ENCODE peak calls at places on chromosomes 11 and 22, in ten cellular contexts. O is right atrium auricular region; Z is CD8-positive, alpha-beta T cell; T is cardiac muscle cell; Q is mammary epithelial cell; D is fibroblast of lung; J is GM23248; A is spleen; N is CD8-positive, alpha-beta memory T cell; X is body of pancreas. Y is an unnamed sample. For H3K4me1 and H3K27me3, the result is how much of the 10 kb centered on the place peaks cover.

GRCh38 chr11:130513132-130513531 is 64.7 kb downstream of the ADAMTS15 start:
- DNase-seq in O (no peak), Z (no peak), T (no peak), Q (no peak), D (peak), J (peak), A (no peak), N (no peak), X (no peak), Y (peak)

GRCh38 chr11:12288212-12288933 is 89.0 kb upstream of the PARVA start:
- DNase-seq in O (peak), Z (peak), T (peak), Q (peak), D (peak), J (peak), A (no peak), N (peak), X (peak), Y (peak)

GRCh38 chr11:70928854-70929598 is 323.4 kb downstream of the SHANK2 start:
- DNase-seq in O (no peak), Z (no peak), T (no peak), Q (no peak), D (no peak), J (no peak), A (no peak), N (no peak), X (no peak), Y (no peak)

GRCh38 chr11:66624450-66624849 is 8.0 kb downstream of the RBM14 start:
- DNase-seq in O (no peak), Z (no peak), T (no peak), Q (no peak), D (no peak), J (no peak), A (no peak), N (no peak), X (no peak), Y (no peak)

GRCh38 chr11:44621784-44622183 is 56.3 kb downstream of the CD82 start:
- DNase-seq in O (no peak), Z (no peak), T (no peak), Q (no peak), D (no peak), J (no peak), A (peak), N (no peak), X (no peak), Y (no peak)

GRCh38 chr11:68014157-68014965 is 4.2 kb downstream of the ALDH3B1 start:
- DNase-seq in O (no peak), Z (no peak), T (no peak), Q (peak), D (peak), J (peak), A (no peak), N (no peak), X (peak), Y (no peak)

GRCh38 chr11:117861151-117862018 is 15.1 kb downstream of the FXYD6 start:
- DNase-seq in O (peak), Z (no peak), T (peak), Q (no peak), D (no peak), J (no peak), A (no peak), N (no peak), X (no peak), Y (peak)

GRCh38 chr11:97883086-97883485 is 1137.7 kb upstream of the CNTN5 start:
- DNase-seq in O (no peak), Z (no peak), T (no peak), Q (no peak), D (peak), J (no peak), A (no peak), N (no peak), X (no peak), Y (no peak)

GRCh38 chr11:20367313-20367948 is 3.9 kb downstream of the HTATIP2 start:
- DNase-seq in O (peak), Z (peak), T (no peak), Q (peak), D (peak), J (peak), A (no peak), N (no peak), X (no peak), Y (no peak)

GRCh38 chr11:1391165-1392010 is 1.7 kb downstream of the BRSK2 start:
- DNase-seq in O (no peak), Z (no peak), T (no peak), Q (no peak), D (no peak), J (no peak), A (no peak), N (no peak), X (peak), Y (no peak)

GRCh38 chr11:22331771-22332170 is 6.4 kb upstream of the SLC17A6 start:
- DNase-seq in O (no peak), Z (no peak), T (no peak), Q (no peak), D (no peak), J (no peak), A (no peak), N (no peak), X (no peak), Y (no peak)

GRCh38 chr11:25633230-25633629 is 698.7 kb upstream of the ANO3 start:
- DNase-seq in O (no peak), Z (no peak), T (no peak), Q (no peak), D (no peak), J (no peak), A (no peak), N (no peak), X (no peak), Y (no peak)

DNA sequence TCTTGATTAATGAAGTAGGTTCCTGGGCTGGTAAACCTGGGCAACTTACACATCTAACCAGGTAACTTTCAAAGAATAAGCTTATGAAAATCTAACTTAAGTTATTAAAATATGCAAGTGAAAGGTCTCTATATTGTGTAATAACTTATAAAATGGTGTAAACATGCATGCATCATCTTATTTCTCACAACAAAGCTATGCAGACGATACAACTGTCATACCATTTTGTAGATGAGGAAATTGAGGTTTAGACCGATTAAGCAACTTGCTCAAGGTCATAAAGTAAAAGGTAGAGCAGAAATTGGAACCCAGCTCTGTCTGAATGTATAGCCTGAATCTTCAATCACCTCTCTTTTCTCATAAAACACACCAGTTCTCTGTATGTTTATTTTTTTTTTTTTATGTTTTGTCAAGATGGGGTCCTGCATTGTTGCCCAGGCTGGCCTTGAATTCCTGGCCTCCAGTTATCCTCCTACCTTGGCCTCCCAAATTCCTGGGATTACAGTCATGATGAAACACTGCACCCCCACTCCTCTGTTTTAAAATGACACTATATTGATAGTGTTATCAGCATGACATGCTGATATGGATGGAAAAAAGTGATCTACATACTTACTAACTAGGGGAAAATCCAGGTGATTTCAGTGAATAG is 109.6 kb downstream of the SGSM3 start:
- DNase-seq in O (no peak), Z (no peak), T (no peak), Q (peak), D (peak), J (peak), A (no peak), N (no peak), X (no peak), Y (no peak)
- H3K4me1 ChIP-seq in O (under half), Z (under half), T (under half), Q (under half), D (under half), J (under half), A (half or more), N (under half), X (under half), Y (half or more)

GRCh38 chr11:129374081-129374992 is 1.3 kb upstream of the BARX2 start:
- DNase-seq in O (no peak), Z (no peak), T (peak), Q (no peak), D (no peak), J (peak), A (no peak), N (no peak), X (peak), Y (no peak)
- H3K27me3 ChIP-seq in O (under half), Z (under half), T (half or more), Q (half or more), D (half or more), J (half or more), A (half or more), N (under half), X (under half), Y (half or more)

GRCh38 chr11:128757235-128757711 is 63.4 kb downstream of the FLI1 start:
- DNase-seq in O (no peak), Z (peak), T (no peak), Q (peak), D (peak), J (peak), A (peak), N (peak), X (no peak), Y (no peak)
- H3K27ac ChIP-seq in O (no peak), Z (no peak), T (no peak), Q (no peak), D (no peak), J (no peak), A (peak), N (no peak), X (no peak), Y (peak)

DNA sequence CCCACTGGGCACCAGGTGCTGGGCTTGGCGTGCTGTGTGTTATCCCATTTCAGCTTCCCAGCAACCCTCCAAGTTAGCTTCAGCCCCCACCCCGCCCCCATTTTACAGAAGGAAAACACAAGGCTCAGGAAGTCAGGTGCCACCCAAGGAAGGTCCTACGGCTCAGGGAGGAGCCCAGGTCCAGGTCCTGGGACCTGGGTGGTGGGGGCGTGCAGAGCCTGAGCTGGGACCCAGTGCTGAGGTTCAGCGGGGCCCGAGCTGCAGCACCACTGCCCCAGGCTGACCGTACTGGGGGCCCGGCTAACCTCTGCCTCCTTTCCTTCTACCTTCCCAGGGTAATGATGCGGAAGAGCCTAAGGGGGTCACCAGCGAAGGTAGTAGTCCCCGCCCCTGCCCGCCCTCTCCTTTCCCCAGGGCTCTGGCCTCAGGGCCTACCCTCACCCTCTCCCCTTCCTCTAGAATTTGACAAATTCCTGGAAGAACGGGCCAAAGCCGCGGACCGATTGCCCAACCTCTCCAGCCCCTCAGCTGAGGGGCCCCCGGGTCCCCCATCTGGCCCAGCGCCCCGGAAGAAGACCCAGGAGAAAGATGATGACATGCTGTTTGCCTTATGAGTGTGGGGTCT is 34.2 kb upstream of the HMOX1 start:
- DNase-seq in O (no peak), Z (no peak), T (no peak), Q (no peak), D (no peak), J (no peak), A (no peak), N (no peak), X (no peak), Y (no peak)
- H3K4me1 ChIP-seq in O (under half), Z (under half), T (under half), Q (under half), D (under half), J (under half), A (under half), N (under half), X (under half), Y (under half)

DNA sequence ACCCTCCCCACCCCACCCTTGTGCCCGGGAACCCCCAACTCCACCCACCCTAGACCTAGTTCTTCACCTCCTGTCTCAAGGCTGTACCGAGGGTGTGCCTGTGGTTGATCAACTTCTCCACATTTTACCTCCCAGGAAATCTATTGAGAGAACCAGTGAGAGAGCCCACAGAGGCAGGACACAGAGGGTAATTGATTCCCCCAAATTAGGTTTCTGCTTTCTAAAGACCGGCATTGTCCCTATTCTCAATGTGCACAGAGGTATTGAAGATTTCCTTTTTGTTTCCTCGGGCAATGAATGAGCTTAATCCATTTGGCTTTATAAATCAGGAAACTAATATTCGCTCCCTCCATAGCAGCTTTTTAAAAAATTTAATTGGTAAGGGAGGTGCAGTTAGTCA is 6.0 kb upstream of the LMO1 start:
- DNase-seq in O (no peak), Z (no peak), T (no peak), Q (no peak), D (no peak), J (no peak), A (peak), N (no peak), X (no peak), Y (no peak)
- H3K27me3 ChIP-seq in O (under half), Z (under half), T (half or more), Q (under half), D (under half), J (half or more), A (under half), N (under half), X (under half), Y (half or more)

GRCh38 chr11:15109602-15110001 is 5.1 kb upstream of the INSC start:
- DNase-seq in O (no peak), Z (no peak), T (no peak), Q (no peak), D (no peak), J (no peak), A (no peak), N (no peak), X (no peak), Y (no peak)
- H3K27ac ChIP-seq in O (no peak), Z (no peak), T (no peak), Q (no peak), D (no peak), J (no peak), A (no peak), N (no peak), X (no peak), Y (no peak)

GRCh38 chr11:114236829-114237228 is 59.4 kb upstream of the NNMT start:
- DNase-seq in O (no peak), Z (no peak), T (no peak), Q (no peak), D (no peak), J (peak), A (no peak), N (no peak), X (no peak), Y (no peak)

GRCh38 chr11:114233755-114234154 is 62.4 kb upstream of the NNMT start:
- DNase-seq in O (no peak), Z (no peak), T (no peak), Q (no peak), D (no peak), J (no peak), A (no peak), N (no peak), X (no peak), Y (no peak)

GRCh38 chr11:114239632-114240224 is 56.5 kb upstream of the NNMT start:
- DNase-seq in O (no peak), Z (no peak), T (no peak), Q (no peak), D (no peak), J (no peak), A (no peak), N (no peak), X (no peak), Y (no peak)

GRCh38 chr11:114242032-114242431 is 54.2 kb upstream of the NNMT start:
- DNase-seq in O (no peak), Z (no peak), T (no peak), Q (no peak), D (no peak), J (no peak), A (no peak), N (no peak), X (no peak), Y (no peak)

GRCh38 chr11:114237321-114238280 is 58.6 kb upstream of the NNMT start:
- DNase-seq in O (no peak), Z (no peak), T (no peak), Q (no peak), D (no peak), J (no peak), A (peak), N (no peak), X (no peak), Y (no peak)
- H3K4me1 ChIP-seq in O (under half), Z (under half), T (under half), Q (under half), D (under half), J (under half), A (under half), N (under half), X (under half), Y (half or more)

GRCh38 chr11:34837246-34837856 is 78.8 kb downstream of the APIP start:
- DNase-seq in O (no peak), Z (no peak), T (no peak), Q (no peak), D (no peak), J (no peak), A (no peak), N (no peak), X (no peak), Y (no peak)

GRCh38 chr11:34844466-34845112 is 71.6 kb downstream of the APIP start:
- DNase-seq in O (peak), Z (no peak), T (no peak), Q (no peak), D (no peak), J (no peak), A (no peak), N (no peak), X (no peak), Y (no peak)

GRCh38 chr11:34840736-34841386 is 75.3 kb downstream of the APIP start:
- DNase-seq in O (no peak), Z (no peak), T (peak), Q (peak), D (peak), J (peak), A (no peak), N (no peak), X (peak), Y (no peak)

DNA sequence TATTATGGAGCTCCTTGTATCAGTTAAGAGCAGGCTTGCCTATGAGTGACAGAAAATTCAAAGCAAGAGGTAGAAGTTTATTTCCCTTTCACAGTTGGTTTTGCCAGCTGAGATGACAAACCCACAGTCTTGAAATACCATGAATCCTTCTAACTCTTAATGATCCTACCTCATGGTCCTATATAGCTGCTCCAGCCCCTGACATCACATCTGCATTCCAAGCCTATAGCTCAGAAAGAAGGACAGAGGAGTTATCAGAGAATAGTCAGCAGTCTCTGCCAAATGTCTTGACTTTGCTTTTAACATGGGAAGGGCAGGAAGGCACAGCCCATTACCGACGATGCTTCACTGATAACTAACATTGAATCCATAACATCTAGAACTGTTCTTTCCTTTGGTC is 76.2 kb downstream of the APIP start:
- DNase-seq in O (no peak), Z (no peak), T (no peak), Q (no peak), D (no peak), J (no peak), A (no peak), N (no peak), X (no peak), Y (no peak)
- H3K27me3 ChIP-seq in O (under half), Z (under half), T (under half), Q (under half), D (under half), J (under half), A (under half), N (under half), X (under half), Y (under half)

GRCh38 chr22:37812869-37813678 is 5.3 kb downstream of the GCAT start:
- DNase-seq in O (no peak), Z (no peak), T (no peak), Q (no peak), D (no peak), J (no peak), A (no peak), N (no peak), X (no peak), Y (no peak)

GRCh38 chr22:37816543-37817180 is 6.5 kb upstream of the GALR3 start:
- DNase-seq in O (no peak), Z (no peak), T (no peak), Q (no peak), D (no peak), J (no peak), A (no peak), N (no peak), X (no peak), Y (no peak)

GRCh38 chr22:37818397-37819099 is 4.6 kb upstream of the GALR3 start:
- DNase-seq in O (no peak), Z (peak), T (peak), Q (peak), D (peak), J (peak), A (peak), N (peak), X (peak), Y (peak)

GRCh38 chr22:37817705-37818311 is 5.4 kb upstream of the GALR3 start:
- DNase-seq in O (peak), Z (peak), T (peak), Q (peak), D (peak), J (peak), A (peak), N (peak), X (peak), Y (peak)

GRCh38 chr22:37815593-37815992 is 7.6 kb upstream of the GALR3 start:
- DNase-seq in O (no peak), Z (no peak), T (no peak), Q (no peak), D (no peak), J (no peak), A (no peak), N (no peak), X (no peak), Y (no peak)
- H3K27ac ChIP-seq in O (no peak), Z (no peak), T (no peak), Q (no peak), D (no peak), J (no peak), A (no peak), N (no peak), X (no peak), Y (no peak)